ENCODE peak calls at places on chromosomes 6 and 20, in five cellular contexts. One of them, this sample, is unnamed.

GRCh38 chr6:153092082-153093013 is 38.7 kb downstream of the RGS17 start:
- DNase-seq in psoas muscle: no peak
- DNase-seq in G401: no peak
- DNase-seq in mammary epithelial cell: peak
- DNase-seq in activated T-cell treated with anti-CD3 and anti-CD28 coated beads for 4 hours: no peak
- DNase-seq in this sample: no peak

GRCh38 chr20:15031546-15032351 is 694.3 kb upstream of the FLRT3 start:
- DNase-seq in activated T-cell treated with anti-CD3 and anti-CD28 coated beads for 4 hours: no peak
- DNase-seq in G401: no peak
- DNase-seq in psoas muscle: no peak
- DNase-seq in mammary epithelial cell: no peak
- DNase-seq in this sample: no peak

GRCh38 chr6:160362556-160362955 is 14.4 kb downstream of the SLC22A3 start:
- DNase-seq in G401: no peak
- DNase-seq in mammary epithelial cell: no peak
- DNase-seq in psoas muscle: no peak
- DNase-seq in activated T-cell treated with anti-CD3 and anti-CD28 coated beads for 4 hours: no peak
- DNase-seq in this sample: no peak

GRCh38 chr6:134984821-134985220 is 34.9 kb upstream of the ALDH8A1 start:
- DNase-seq in activated T-cell treated with anti-CD3 and anti-CD28 coated beads for 4 hours: no peak
- DNase-seq in psoas muscle: no peak
- DNase-seq in mammary epithelial cell: peak
- DNase-seq in G401: no peak
- DNase-seq in this sample: no peak

GRCh38 chr6:42911171-42912021 is 4.5 kb upstream of the PTCRA start:
- DNase-seq in mammary epithelial cell: no peak
- DNase-seq in psoas muscle: no peak
- DNase-seq in G401: no peak
- DNase-seq in activated T-cell treated with anti-CD3 and anti-CD28 coated beads for 4 hours: no peak
- DNase-seq in this sample: no peak

GRCh38 chr6:89350281-89351037 is 2.1 kb downstream of the UBE2J1 start:
- DNase-seq in G401: no peak
- DNase-seq in activated T-cell treated with anti-CD3 and anti-CD28 coated beads for 4 hours: no peak
- DNase-seq in psoas muscle: no peak
- DNase-seq in mammary epithelial cell: no peak
- DNase-seq in this sample: peak

GRCh38 chr6:149114167-149114566 is 203.3 kb upstream of the TAB2 start:
- DNase-seq in mammary epithelial cell: no peak
- DNase-seq in G401: peak
- DNase-seq in activated T-cell treated with anti-CD3 and anti-CD28 coated beads for 4 hours: no peak
- DNase-seq in psoas muscle: no peak
- DNase-seq in this sample: peak

GRCh38 chr6:168956884-168957730 is 296.5 kb downstream of the THBS2 start:
- DNase-seq in mammary epithelial cell: peak
- DNase-seq in G401: peak
- DNase-seq in activated T-cell treated with anti-CD3 and anti-CD28 coated beads for 4 hours: peak
- DNase-seq in psoas muscle: peak
- DNase-seq in this sample: peak

GRCh38 chr6:3798211-3798909 is 46.8 kb upstream of the PXDC1 start:
- DNase-seq in mammary epithelial cell: no peak
- DNase-seq in psoas muscle: no peak
- DNase-seq in activated T-cell treated with anti-CD3 and anti-CD28 coated beads for 4 hours: no peak
- DNase-seq in G401: no peak
- DNase-seq in this sample: no peak

GRCh38 chr6:90026216-90026615 is 131.9 kb downstream of the GJA10 start:
- DNase-seq in G401: no peak
- DNase-seq in psoas muscle: no peak
- DNase-seq in activated T-cell treated with anti-CD3 and anti-CD28 coated beads for 4 hours: no peak
- DNase-seq in mammary epithelial cell: peak
- DNase-seq in this sample: no peak

GRCh38 chr20:24102290-24102689 is 113.7 kb upstream of the GGTLC1 start:
- DNase-seq in G401: no peak
- DNase-seq in psoas muscle: no peak
- DNase-seq in activated T-cell treated with anti-CD3 and anti-CD28 coated beads for 4 hours: no peak
- DNase-seq in mammary epithelial cell: no peak
- DNase-seq in this sample: no peak

GRCh38 chr6:34146801-34147592 is 1.1 kb upstream of the GRM4 start:
- DNase-seq in mammary epithelial cell: peak
- DNase-seq in G401: peak
- DNase-seq in psoas muscle: no peak
- DNase-seq in activated T-cell treated with anti-CD3 and anti-CD28 coated beads for 4 hours: no peak
- DNase-seq in this sample: no peak

GRCh38 chr6:157246048-157246630 is 77.2 kb downstream of the TMEM242 start:
- DNase-seq in psoas muscle: peak
- DNase-seq in activated T-cell treated with anti-CD3 and anti-CD28 coated beads for 4 hours: no peak
- DNase-seq in mammary epithelial cell: no peak
- DNase-seq in G401: no peak
- DNase-seq in this sample: no peak

GRCh38 chr6:156599977-156600647 is 177.1 kb upstream of the ARID1B start:
- DNase-seq in mammary epithelial cell: no peak
- DNase-seq in activated T-cell treated with anti-CD3 and anti-CD28 coated beads for 4 hours: no peak
- DNase-seq in psoas muscle: no peak
- DNase-seq in G401: peak
- DNase-seq in this sample: no peak

GRCh38 chr20:24746351-24746685 is 202.8 kb upstream of the CST7 start:
- DNase-seq in psoas muscle: no peak
- DNase-seq in mammary epithelial cell: peak
- DNase-seq in activated T-cell treated with anti-CD3 and anti-CD28 coated beads for 4 hours: no peak
- DNase-seq in G401: no peak
- DNase-seq in this sample: no peak

GRCh38 chr20:50750145-50750671 is 18.8 kb downstream of the PARD6B start:
- DNase-seq in activated T-cell treated with anti-CD3 and anti-CD28 coated beads for 4 hours: no peak
- DNase-seq in mammary epithelial cell: no peak
- DNase-seq in G401: no peak
- DNase-seq in psoas muscle: no peak
- DNase-seq in this sample: no peak

GRCh38 chr6:129923520-129923919 is 62.4 kb upstream of the TMEM244 start:
- DNase-seq in activated T-cell treated with anti-CD3 and anti-CD28 coated beads for 4 hours: no peak
- DNase-seq in psoas muscle: no peak
- DNase-seq in G401: no peak
- DNase-seq in mammary epithelial cell: no peak
- DNase-seq in this sample: no peak

GRCh38 chr6:2852514-2852855 is 10.8 kb upstream of the SERPINB1 start:
- DNase-seq in psoas muscle: no peak
- DNase-seq in mammary epithelial cell: no peak
- DNase-seq in G401: no peak
- DNase-seq in activated T-cell treated with anti-CD3 and anti-CD28 coated beads for 4 hours: no peak
- DNase-seq in this sample: no peak

GRCh38 chr20:17614176-17614811 is 44.4 kb downstream of the DSTN start:
- DNase-seq in G401: no peak
- DNase-seq in psoas muscle: peak
- DNase-seq in mammary epithelial cell: no peak
- DNase-seq in activated T-cell treated with anti-CD3 and anti-CD28 coated beads for 4 hours: no peak
- DNase-seq in this sample: no peak

GRCh38 chr6:31728767-31729514 is at the start of gene DDAH2:
- DNase-seq in psoas muscle: no peak
- DNase-seq in G401: no peak
- DNase-seq in activated T-cell treated with anti-CD3 and anti-CD28 coated beads for 4 hours: no peak
- DNase-seq in mammary epithelial cell: no peak
- DNase-seq in this sample: no peak

GRCh38 chr20:33986560-33987216 is 7.0 kb upstream of the RALY start:
- DNase-seq in activated T-cell treated with anti-CD3 and anti-CD28 coated beads for 4 hours: no peak
- DNase-seq in psoas muscle: no peak
- DNase-seq in mammary epithelial cell: no peak
- DNase-seq in G401: no peak
- DNase-seq in this sample: no peak

GRCh38 chr20:45294003-45294368 is 12.7 kb upstream of the RBPJL start:
- DNase-seq in G401: no peak
- DNase-seq in mammary epithelial cell: no peak
- DNase-seq in activated T-cell treated with anti-CD3 and anti-CD28 coated beads for 4 hours: no peak
- DNase-seq in psoas muscle: no peak
- DNase-seq in this sample: no peak

GRCh38 chr6:21603516-21603952 is 10.0 kb downstream of the SOX4 start:
- DNase-seq in activated T-cell treated with anti-CD3 and anti-CD28 coated beads for 4 hours: no peak
- DNase-seq in mammary epithelial cell: no peak
- DNase-seq in psoas muscle: no peak
- DNase-seq in G401: no peak
- DNase-seq in this sample: no peak

GRCh38 chr6:150146436-150146835 is 3.6 kb downstream of the PPP1R14C start:
- DNase-seq in G401: no peak
- DNase-seq in activated T-cell treated with anti-CD3 and anti-CD28 coated beads for 4 hours: no peak
- DNase-seq in psoas muscle: no peak
- DNase-seq in mammary epithelial cell: no peak
- DNase-seq in this sample: no peak

GRCh38 chr20:62887147-62887859 is 25.7 kb upstream of the TCFL5 start:
- DNase-seq in mammary epithelial cell: peak
- DNase-seq in psoas muscle: peak
- DNase-seq in activated T-cell treated with anti-CD3 and anti-CD28 coated beads for 4 hours: no peak
- DNase-seq in G401: no peak
- DNase-seq in this sample: no peak

GRCh38 chr20:58776109-58776508 is 74.6 kb downstream of the GNAS-AS1 start:
- DNase-seq in psoas muscle: no peak
- DNase-seq in G401: no peak
- DNase-seq in activated T-cell treated with anti-CD3 and anti-CD28 coated beads for 4 hours: no peak
- DNase-seq in mammary epithelial cell: no peak
- DNase-seq in this sample: no peak

GRCh38 chr20:60313609-60314008 is 355.4 kb downstream of the CDH26 start:
- DNase-seq in activated T-cell treated with anti-CD3 and anti-CD28 coated beads for 4 hours: no peak
- DNase-seq in mammary epithelial cell: no peak
- DNase-seq in G401: no peak
- DNase-seq in psoas muscle: no peak
- DNase-seq in this sample: no peak

GRCh38 chr6:130933712-130934200 is 106.5 kb downstream of the SMLR1 start:
- DNase-seq in G401: no peak
- DNase-seq in mammary epithelial cell: no peak
- DNase-seq in activated T-cell treated with anti-CD3 and anti-CD28 coated beads for 4 hours: no peak
- DNase-seq in psoas muscle: no peak
- DNase-seq in this sample: peak

GRCh38 chr20:7911586-7912330 is 28.5 kb downstream of the HAO1 start:
- DNase-seq in mammary epithelial cell: peak
- DNase-seq in activated T-cell treated with anti-CD3 and anti-CD28 coated beads for 4 hours: no peak
- DNase-seq in G401: no peak
- DNase-seq in psoas muscle: no peak
- DNase-seq in this sample: peak

GRCh38 chr6:47161176-47161687 is 119.1 kb upstream of the ADGRF1 start:
- DNase-seq in mammary epithelial cell: peak
- DNase-seq in activated T-cell treated with anti-CD3 and anti-CD28 coated beads for 4 hours: no peak
- DNase-seq in G401: no peak
- DNase-seq in psoas muscle: no peak
- DNase-seq in this sample: peak

GRCh38 chr6:104884867-104885517 is 25.3 kb upstream of the HACE1 start:
- DNase-seq in activated T-cell treated with anti-CD3 and anti-CD28 coated beads for 4 hours: no peak
- DNase-seq in mammary epithelial cell: no peak
- DNase-seq in psoas muscle: no peak
- DNase-seq in G401: no peak
- DNase-seq in this sample: no peak

GRCh38 chr6:3808189-3808588 is 41.0 kb upstream of the FAM50B start:
- DNase-seq in activated T-cell treated with anti-CD3 and anti-CD28 coated beads for 4 hours: no peak
- DNase-seq in G401: no peak
- DNase-seq in psoas muscle: no peak
- DNase-seq in mammary epithelial cell: no peak
- DNase-seq in this sample: no peak

GRCh38 chr20:64102647-64103354 is 4.6 kb downstream of the NPBWR2 start:
- DNase-seq in activated T-cell treated with anti-CD3 and anti-CD28 coated beads for 4 hours: no peak
- DNase-seq in mammary epithelial cell: no peak
- DNase-seq in G401: peak
- DNase-seq in psoas muscle: peak
- DNase-seq in this sample: no peak

GRCh38 chr6:111973897-111974639 is 79.8 kb upstream of the CCN6 start:
- DNase-seq in mammary epithelial cell: no peak
- DNase-seq in G401: no peak
- DNase-seq in activated T-cell treated with anti-CD3 and anti-CD28 coated beads for 4 hours: no peak
- DNase-seq in psoas muscle: no peak
- DNase-seq in this sample: no peak

GRCh38 chr20:35833271-35833670 is 61.5 kb downstream of the PHF20 start:
- DNase-seq in G401: no peak
- DNase-seq in activated T-cell treated with anti-CD3 and anti-CD28 coated beads for 4 hours: no peak
- DNase-seq in psoas muscle: no peak
- DNase-seq in mammary epithelial cell: no peak
- DNase-seq in this sample: no peak

This sample was measured in pons.